ENCODE peak calls at places on chromosome 4, in seven cellular contexts. G is amygdala; Z is prostate gland; V is tibial nerve; B is activated naive CD8-positive, alpha-beta T cell treated with anti-CD3 and anti-CD28 coated beads, Interleukin-2, amount 50 U/mL, for 16 hours; U is GM03348; R is stimulated activated CD4-positive, alpha-beta T cell treated with anti-CD3 and anti-CD28 coated beads, Interleukin-15, amount 100 ng/mL, for 24 hours. T is an unnamed sample.
A peak's percentile ranks its signal among the peaks of the same experiment; 100 is the strongest.

GRCh38 chr4:106355193-106355592 is 13.4 kb downstream of the GIMD1 start:
- DNase-seq in R (no peak), G (no peak), V (no peak), Z (no peak), U (no peak), B (no peak), T (no peak)

GRCh38 chr4:6672131-6672530 is 21.5 kb upstream of the S100P start:
- DNase-seq in R (no peak), Z (no peak), U (no peak), G (no peak), B (no peak), V (no peak), T (no peak)

GRCh38 chr4:168516841-168517240 is 20.0 kb downstream of the PALLD start:
- DNase-seq in B (no peak), U (no peak), R (no peak), G (no peak), V (no peak), Z (no peak), T (no peak)

GRCh38 chr4:52126946-52127345 is 75.8 kb downstream of the SPATA18 start:
- DNase-seq in V (no peak), R (no peak), G (no peak), U (no peak), Z (no peak), B (no peak), T (no peak)

GRCh38 chr4:106875340-106875739 is 160.8 kb downstream of the DKK2 start:
- DNase-seq in Z (no peak), U (no peak), B (no peak), G (no peak), V (no peak), R (no peak), T (no peak)

GRCh38 chr4:145619639-145619996 is 433 bp downstream of the MMAA start:
- DNase-seq in V (peak; percentile 15), R (peak; percentile 73), Z (peak; percentile 45), U (peak; percentile 30), G (no peak), B (peak; percentile 25), T (peak; percentile 52)

GRCh38 chr4:152696764-152697250 is 17.0 kb upstream of the TMEM154 start:
- DNase-seq in G (peak; percentile 9), Z (no peak), B (no peak), U (peak; percentile 15), V (no peak), R (peak; percentile 62), T (peak; percentile 79)

GRCh38 chr4:19130836-19131235 is 1109.3 kb upstream of the LCORL start:
- DNase-seq in G (no peak), U (no peak), R (no peak), B (no peak), V (no peak), Z (no peak), T (no peak)

GRCh38 chr4:94472056-94472826 is 20.5 kb downstream of the PDLIM5 start:
- DNase-seq in U (peak; percentile 50), G (no peak), V (no peak), R (no peak), B (no peak), Z (no peak), T (no peak)

GRCh38 chr4:43238556-43238955 is 346.0 kb downstream of the GRXCR1 start:
- DNase-seq in G (no peak), U (no peak), R (no peak), V (no peak), Z (no peak), B (no peak), T (no peak)

GRCh38 chr4:60403986-60404385 is 796.1 kb upstream of the ADGRL3 start:
- DNase-seq in R (no peak), U (no peak), V (no peak), B (no peak), G (no peak), Z (no peak), T (no peak)

T was measured in breast epithelium.